ENCODE peak calls at places on chromosomes 11 and 22, in five cellular contexts. Q, V, Y, L and I are unnamed samples.

GRCh38 chr22:40509401-40510134 is 127.0 kb downstream of the MRTFA start:
- DNase-seq in Q (peak; percentile 57), V (no peak), Y (peak; percentile 36), L (peak; percentile 75), I (peak; percentile 57)

GRCh38 chr22:20957118-20957690 is 9.9 kb upstream of the AIFM3 start:
- DNase-seq in Q (no peak), V (no peak), Y (peak; percentile 27), L (no peak), I (no peak)

GRCh38 chr11:99918761-99919160 is 768.3 kb upstream of the ARHGAP42 start:
- DNase-seq in Q (no peak), V (no peak), Y (no peak), L (no peak), I (no peak)

GRCh38 chr11:79461144-79461543 is 20.3 kb upstream of the TENM4 start:
- DNase-seq in Q (peak; percentile 58), V (peak; percentile 42), Y (no peak), L (peak; percentile 17), I (peak; percentile 54)

GRCh38 chr22:50416996-50417395 is 57.8 kb downstream of the SBF1 start:
- DNase-seq in Q (no peak), V (no peak), Y (no peak), L (no peak), I (no peak)

GRCh38 chr11:77547863-77548551 is 41.7 kb upstream of the AQP11 start:
- DNase-seq in Q (peak; percentile 67), V (peak; percentile 28), Y (no peak), L (peak; percentile 63), I (peak; percentile 44)

GRCh38 chr11:118872403-118872821 is 11.3 kb upstream of the CXCR5 start:
- DNase-seq in Q (no peak), V (no peak), Y (no peak), L (no peak), I (no peak)

GRCh38 chr11:95563173-95563572 is 226.4 kb downstream of the FAM76B start:
- DNase-seq in Q (no peak), V (no peak), Y (no peak), L (no peak), I (no peak)

GRCh38 chr11:19367051-19367709 is 126.4 kb upstream of the E2F8 start:
- DNase-seq in Q (peak; percentile 55), V (no peak), Y (peak; percentile 37), L (no peak), I (peak; percentile 51)

GRCh38 chr11:39641749-39642148 is 1817.7 kb downstream of the LRRC4C start:
- DNase-seq in Q (no peak), V (no peak), Y (no peak), L (no peak), I (no peak)

GRCh38 chr11:9613830-9614762 is 40.6 kb downstream of the WEE1 start:
- DNase-seq in Q (peak; percentile 68), V (peak; percentile 93), Y (peak; percentile 84), L (peak; percentile 84), I (peak; percentile 96)

GRCh38 chr11:2686360-2687222 is 13.2 kb downstream of the KCNQ1OT1 start:
- DNase-seq in Q (no peak), V (no peak), Y (no peak), L (peak; percentile 18), I (no peak)

GRCh38 chr22:49464024-49464423 is 363.6 kb downstream of the BRD1 start:
- DNase-seq in Q (no peak), V (no peak), Y (no peak), L (no peak), I (no peak)

GRCh38 chr11:128470081-128470480 is 117.3 kb downstream of the ETS1 start:
- DNase-seq in Q (no peak), V (no peak), Y (no peak), L (no peak), I (no peak)

GRCh38 chr11:103800406-103801114 is 235.9 kb upstream of the DDI1 start:
- DNase-seq in Q (no peak), V (peak; percentile 50), Y (no peak), L (no peak), I (no peak)

GRCh38 chr11:75602916-75603315 is 40.9 kb downstream of the SERPINH1 start:
- DNase-seq in Q (no peak), V (no peak), Y (no peak), L (no peak), I (no peak)

DNA sequence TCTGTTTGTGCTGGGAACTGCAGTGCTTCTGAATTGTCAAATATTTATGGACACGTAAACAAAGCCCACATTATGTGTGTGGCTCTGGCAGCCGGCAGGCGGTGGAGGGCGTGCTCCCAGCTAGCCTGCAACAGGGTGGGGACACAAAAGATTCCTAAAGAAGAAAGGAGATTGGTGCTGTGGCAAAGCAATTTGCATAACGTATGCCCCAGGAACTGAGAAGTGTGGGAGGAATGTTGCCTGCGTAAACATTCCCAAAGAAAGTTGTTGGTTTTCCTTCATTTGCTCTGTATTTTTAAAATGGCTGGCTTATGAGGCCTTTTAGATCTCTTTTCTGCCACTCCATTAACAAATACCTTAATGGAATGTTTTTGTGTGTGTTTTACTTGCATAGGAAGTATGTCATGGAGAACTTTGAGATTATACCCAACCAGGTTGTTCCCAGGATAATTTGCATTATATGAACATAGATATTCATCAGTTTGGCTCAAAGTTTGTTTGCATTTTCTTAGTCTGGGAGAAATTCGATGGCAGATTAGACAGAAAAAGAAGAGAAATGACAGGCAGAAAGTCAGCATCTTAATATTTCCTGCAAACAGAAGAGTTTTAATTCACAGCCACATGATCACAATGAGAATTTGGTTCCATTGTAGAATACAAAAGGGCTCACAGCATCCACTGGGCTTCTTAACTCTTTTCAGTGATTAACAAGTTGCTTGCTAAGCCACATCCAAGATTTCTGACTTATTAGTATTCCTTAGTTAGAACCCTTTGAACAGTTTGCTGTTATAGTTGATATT is 41.8 kb upstream of the DLAT start:
- DNase-seq in Q (no peak), V (peak; percentile 36), Y (no peak), L (no peak), I (no peak)
- TF ChIP-seq CTCF in Q (no peak), V (no peak), Y (no peak), L (no peak), I (no peak)

GRCh38 chr11:115677190-115677589 is 173.0 kb upstream of the CADM1 start:
- DNase-seq in Q (no peak), V (no peak), Y (no peak), L (no peak), I (no peak)

GRCh38 chr11:115679945-115680344 is 175.7 kb upstream of the CADM1 start:
- DNase-seq in Q (no peak), V (no peak), Y (no peak), L (no peak), I (no peak)

GRCh38 chr11:115676768-115677167 is 172.6 kb upstream of the CADM1 start:
- DNase-seq in Q (no peak), V (no peak), Y (no peak), L (no peak), I (peak; percentile 9)

GRCh38 chr11:115676206-115676605 is 172.0 kb upstream of the CADM1 start:
- DNase-seq in Q (no peak), V (no peak), Y (no peak), L (no peak), I (no peak)

DNA sequence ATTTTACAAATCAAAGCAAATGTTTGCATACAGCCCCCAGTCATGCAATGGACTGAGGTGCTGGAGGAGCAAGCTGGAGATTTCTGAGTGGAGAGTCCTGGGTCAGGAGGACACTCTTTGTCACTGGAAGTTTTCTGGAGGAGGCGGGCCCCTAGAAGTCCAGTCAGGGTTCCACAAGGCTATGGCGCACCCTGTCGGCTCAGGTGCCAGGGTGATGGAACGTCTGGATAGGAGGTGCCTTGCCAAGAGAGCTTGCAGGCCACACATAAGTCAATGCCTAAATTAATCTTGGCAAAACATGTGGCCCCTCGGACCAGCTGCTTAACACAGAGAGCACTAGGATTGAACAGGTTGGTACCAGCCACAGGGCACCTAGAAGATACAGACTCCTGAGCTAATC is 174.7 kb upstream of the CADM1 start:
- DNase-seq in Q (no peak), V (peak; percentile 53), Y (peak; percentile 35), L (no peak), I (no peak)
- TF ChIP-seq CTCF in Q (no peak), V (no peak), Y (peak; percentile 12), L (no peak), I (no peak)

GRCh38 chr11:5390210-5390609 is 6.6 kb downstream of the OR51M1 start:
- DNase-seq in Q (no peak), V (no peak), Y (no peak), L (no peak), I (no peak)
- TF ChIP-seq CTCF in Q (peak; percentile 39), V (no peak), Y (no peak), L (no peak), I (no peak)

GRCh38 chr11:31492320-31492913 is 17.0 kb downstream of the IMMP1L start:
- DNase-seq in Q (no peak), V (no peak), Y (no peak), L (no peak), I (no peak)

GRCh38 chr11:31493235-31493634 is 16.2 kb downstream of the IMMP1L start:
- DNase-seq in Q (no peak), V (no peak), Y (no peak), L (no peak), I (no peak)

GRCh38 chr11:31487848-31488247 is 21.6 kb downstream of the IMMP1L start:
- DNase-seq in Q (peak; percentile 36), V (peak; percentile 30), Y (no peak), L (no peak), I (peak; percentile 34)
- TF ChIP-seq CTCF in Q (peak; percentile 82), V (no peak), Y (peak; percentile 38), L (peak; percentile 42), I (peak; percentile 48)

DNA sequence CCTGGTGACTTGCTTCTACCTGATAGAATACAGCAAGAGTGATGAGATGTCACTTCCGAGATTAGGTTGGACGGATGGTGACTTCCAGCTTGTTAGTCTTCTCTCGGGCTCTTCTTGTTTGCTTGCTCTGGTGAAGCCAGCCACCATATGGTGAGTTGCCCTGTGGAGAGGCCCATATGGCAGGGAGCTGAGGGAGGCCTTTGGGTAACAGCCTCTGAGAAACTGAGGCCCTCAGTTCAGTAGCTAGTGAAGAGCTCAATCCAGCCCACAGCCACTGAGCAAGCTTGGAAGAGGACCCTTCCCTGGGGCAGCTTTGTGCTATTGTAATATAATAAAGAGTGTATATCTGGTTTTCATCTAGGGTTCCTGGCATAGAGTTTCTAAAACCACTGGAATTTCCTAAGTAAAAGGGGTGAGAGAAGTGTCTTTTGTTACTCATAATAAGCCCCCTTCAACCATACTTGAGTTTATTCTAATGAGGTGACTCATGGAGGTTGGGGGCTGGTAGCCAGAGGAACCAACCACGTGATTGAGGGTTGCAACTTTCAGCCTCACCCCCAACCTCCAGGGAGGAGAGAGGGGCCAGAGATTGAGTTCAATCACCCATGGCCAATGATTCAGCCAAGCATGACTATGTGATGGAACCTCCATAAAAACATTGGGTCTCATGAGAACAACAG is 8.0 kb upstream of the TPCN2 start:
- DNase-seq in Q (peak; percentile 63), V (no peak), Y (no peak), L (no peak), I (peak; percentile 85)
- TF ChIP-seq CTCF in Q (no peak), V (no peak), Y (no peak), L (no peak), I (peak; percentile 2)